ENCODE peak calls at places on chromosomes 12 and 14, in six cellular contexts. U is IMR-90, M is kidney, C is pancreas, P is neural progenitor cell, N is fibroblast of lung. S is an unnamed sample.

GRCh38 chr12:91344408-91344807 is 161.8 kb upstream of the DCN start:
- DNase-seq in C (no peak), P (no peak), M (no peak), N (no peak), U (no peak), S (no peak)

GRCh38 chr12:2397356-2398045 is 344.7 kb downstream of the CACNA1C start:
- DNase-seq in U (no peak), M (no peak), N (no peak), C (no peak), P (no peak), S (no peak)

GRCh38 chr12:122192441-122192840 is 9.5 kb downstream of the LRRC43 start:
- DNase-seq in C (no peak), P (no peak), U (no peak), N (no peak), M (peak), S (no peak)

GRCh38 chr12:132422057-132423043 is 67.6 kb upstream of the FBRSL1 start:
- DNase-seq in N (peak), U (peak), M (no peak), P (peak), C (no peak), S (no peak)

GRCh38 chr12:64621257-64621942 is 11.1 kb downstream of the RASSF3 start:
- DNase-seq in N (peak), U (peak), C (no peak), P (no peak), M (no peak), S (no peak)

GRCh38 chr14:104353221-104353920 is 215.0 kb downstream of the KIF26A start:
- DNase-seq in N (no peak), P (no peak), C (no peak), U (no peak), M (no peak), S (peak)

GRCh38 chr12:42468853-42469252 is 120.7 kb downstream of the PRICKLE1 start:
- DNase-seq in C (no peak), N (no peak), M (no peak), U (no peak), P (no peak), S (no peak)

GRCh38 chr12:132357623-132358186 is 28.3 kb upstream of the GALNT9 start:
- DNase-seq in M (peak), U (no peak), P (no peak), C (no peak), N (no peak), S (peak)

GRCh38 chr14:88895116-88895515 is 70.7 kb downstream of the TTC8 start:
- DNase-seq in M (no peak), U (peak), C (no peak), P (no peak), N (peak), S (no peak)

GRCh38 chr14:101506921-101507300 is 54.4 kb upstream of the DIO3 start:
- DNase-seq in P (no peak), M (peak), U (no peak), C (no peak), N (no peak), S (peak)

GRCh38 chr14:23378612-23379220 is 1.9 kb downstream of the CMTM5 start:
- DNase-seq in U (no peak), M (no peak), N (no peak), C (no peak), P (no peak), S (no peak)

GRCh38 chr14:56294125-56294524 is 175.9 kb downstream of the PELI2 start:
- DNase-seq in N (no peak), C (peak), P (peak), M (no peak), U (no peak), S (no peak)

DNA sequence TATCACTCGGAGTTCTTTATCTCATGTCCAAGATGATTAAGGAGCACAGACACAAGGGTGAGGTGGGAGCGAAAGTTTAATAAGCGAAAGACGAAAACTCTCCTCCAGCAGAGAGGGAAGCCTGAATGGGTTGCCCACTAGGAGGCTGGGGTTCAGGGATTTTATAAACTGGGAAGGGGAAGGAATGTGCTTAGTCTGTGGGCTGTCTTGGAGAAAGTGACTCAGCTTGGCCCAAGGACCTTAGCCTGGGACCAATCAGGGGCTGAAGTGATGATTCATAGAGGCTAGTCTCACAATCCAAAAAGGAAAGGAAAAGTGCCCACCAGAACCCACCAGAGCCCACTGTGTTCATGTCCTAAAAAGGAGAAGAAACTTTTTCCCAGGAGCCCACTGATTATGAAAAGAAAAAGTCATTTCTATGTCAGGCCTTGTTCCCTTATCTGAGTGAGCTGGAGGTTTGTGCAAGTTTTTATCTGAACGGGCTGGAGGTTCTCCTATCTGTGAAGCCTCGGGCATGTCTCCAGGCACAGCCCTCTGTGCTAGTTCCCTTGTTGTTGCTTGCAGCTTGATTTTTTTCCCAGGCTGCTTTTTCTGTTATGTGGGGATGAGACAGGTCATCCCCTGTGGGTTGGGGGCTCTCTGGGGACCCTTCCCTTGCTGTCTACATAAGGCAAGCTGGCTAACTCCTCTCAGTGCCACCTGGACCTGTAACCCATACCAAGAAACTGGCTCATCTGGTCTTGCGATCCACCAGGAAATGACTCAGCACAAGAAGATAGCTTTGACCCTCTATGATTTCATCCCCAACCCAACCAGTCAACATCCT is 8.3 kb upstream of the GOLGA5 start:
- DNase-seq in C (peak), U (peak), N (peak), P (no peak), M (no peak), S (no peak)
- H3K27ac ChIP-seq in C (peak), U (peak), N (peak), P (no peak), M (no peak), S (peak)

GRCh38 chr12:75636607-75637006 is 125.2 kb upstream of the KRR1 start:
- DNase-seq in P (no peak), N (no peak), M (no peak), C (no peak), U (no peak), S (no peak)

GRCh38 chr12:75644472-75645072 is 133.2 kb upstream of the KRR1 start:
- DNase-seq in U (no peak), P (no peak), M (no peak), C (no peak), N (no peak), S (no peak)

GRCh38 chr12:75638792-75639191 is 127.4 kb upstream of the KRR1 start:
- DNase-seq in M (no peak), C (no peak), N (no peak), U (no peak), P (no peak), S (no peak)

GRCh38 chr12:75642226-75642625 is 130.8 kb upstream of the KRR1 start:
- DNase-seq in P (no peak), N (no peak), C (no peak), U (no peak), M (no peak), S (no peak)

GRCh38 chr12:75641031-75641780 is 129.8 kb upstream of the KRR1 start:
- DNase-seq in C (no peak), N (peak), U (peak), P (no peak), M (no peak), S (no peak)
- H3K4me3 ChIP-seq in C (no peak), N (no peak), U (no peak), P (no peak), M (no peak), S (no peak)

GRCh38 chr14:58244556-58245387 is at the start of gene PSMA3:
- DNase-seq in C (peak), M (peak), U (peak), N (peak), P (peak), S (peak)
- TF ChIP-seq CTCF in C (no peak), M (no peak), U (no peak), N (no peak), P (no peak), S (no peak)

DNA sequence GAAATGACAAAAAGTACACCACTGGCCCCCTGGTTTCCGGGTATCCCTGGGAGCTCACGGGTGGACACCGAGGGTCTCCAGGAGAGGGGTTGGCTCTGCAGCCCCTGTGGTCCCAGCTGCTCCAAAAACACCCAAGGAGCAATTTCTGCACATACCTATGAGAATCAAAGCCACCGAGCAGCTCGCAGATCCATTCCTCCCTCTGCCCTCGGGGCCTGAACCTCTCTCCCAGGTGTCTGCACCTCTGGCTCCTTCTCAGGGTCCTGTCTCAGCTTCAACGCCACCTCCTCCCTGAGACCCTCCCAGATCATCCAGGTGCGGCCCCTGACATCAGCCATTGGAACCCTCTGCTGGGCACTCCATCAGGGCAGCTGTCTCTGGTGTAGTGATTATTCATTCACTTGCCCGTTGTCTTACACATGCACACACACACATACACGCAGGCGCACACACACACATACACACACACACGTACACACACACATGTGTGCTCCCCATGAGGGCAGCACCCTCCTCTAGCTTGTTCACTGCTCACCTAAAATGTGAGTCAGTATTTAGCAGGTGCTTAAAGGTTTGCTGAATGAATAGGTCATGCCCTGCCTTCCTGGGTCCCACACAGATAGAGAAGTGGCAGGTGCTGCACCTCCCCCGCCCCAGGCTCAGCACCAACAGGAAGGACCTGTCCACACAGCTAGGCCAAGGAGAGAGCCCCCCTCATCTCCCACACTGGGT is 5.9 kb downstream of the RIMBP2 start:
- DNase-seq in U (no peak), N (no peak), P (no peak), C (no peak), M (no peak), S (no peak)
- H3K27ac ChIP-seq in U (no peak), N (no peak), P (no peak), C (no peak), M (no peak), S (no peak)

S was measured in lower lobe of right lung.